ENCODE peak calls at places on chromosomes 3 and 15, in ten cellular contexts. L, I, W, J, X, Y, M, B, T and A are unnamed samples.
A peak's percentile ranks its signal among the peaks of the same experiment; 100 is the strongest.

GRCh38 chr15:48641416-48641815 is 4.1 kb downstream of the FBN1 start:
- DNase-seq in L (peak; percentile 47), I (peak; percentile 26), W (peak; percentile 40), J (no peak), X (peak; percentile 42), Y (no peak), M (peak; percentile 24), B (no peak), T (no peak), A (peak; percentile 77)

GRCh38 chr15:33094336-33094735 is 100.2 kb downstream of the FMN1 start:
- DNase-seq in L (peak; percentile 88), I (no peak), W (no peak), J (no peak), X (no peak), Y (no peak), M (no peak), B (no peak), T (no peak), A (no peak)

GRCh38 chr3:115958531-115958930 is 335.2 kb downstream of the GAP43 start:
- DNase-seq in L (no peak), I (no peak), W (no peak), J (no peak), X (no peak), Y (no peak), M (no peak), B (no peak), T (no peak), A (no peak)

GRCh38 chr3:23829242-23829934 is 23.6 kb downstream of the UBE2E1 start:
- DNase-seq in L (no peak), I (no peak), W (no peak), J (no peak), X (no peak), Y (no peak), M (no peak), B (no peak), T (no peak), A (no peak)

GRCh38 chr15:74127954-74128784 is 2.2 kb upstream of the ISLR2 start:
- DNase-seq in L (no peak), I (peak; percentile 50), W (peak; percentile 33), J (no peak), X (peak; percentile 60), Y (no peak), M (no peak), B (peak; percentile 54), T (no peak), A (peak; percentile 82)

GRCh38 chr3:163708428-163708827 is 1369.9 kb downstream of the SI start:
- DNase-seq in L (no peak), I (no peak), W (no peak), J (no peak), X (no peak), Y (no peak), M (peak; percentile 55), B (no peak), T (no peak), A (no peak)

GRCh38 chr15:52082197-52083036 is 30.2 kb downstream of the BCL2L10 start:
- DNase-seq in L (peak; percentile 33), I (no peak), W (no peak), J (no peak), X (no peak), Y (no peak), M (no peak), B (peak; percentile 26), T (no peak), A (peak; percentile 29)

GRCh38 chr3:105752791-105753415 is 115.9 kb downstream of the CBLB start:
- DNase-seq in L (no peak), I (no peak), W (peak; percentile 60), J (no peak), X (peak; percentile 52), Y (no peak), M (peak; percentile 38), B (no peak), T (peak; percentile 12), A (no peak)

GRCh38 chr15:40002295-40002694 is 36.7 kb downstream of the SRP14 start:
- DNase-seq in L (peak; percentile 65), I (peak; percentile 32), W (peak; percentile 28), J (no peak), X (no peak), Y (no peak), M (peak; percentile 18), B (no peak), T (no peak), A (no peak)

GRCh38 chr3:4849136-4849535 is 130.1 kb upstream of the BHLHE40 start:
- DNase-seq in L (no peak), I (no peak), W (no peak), J (no peak), X (no peak), Y (no peak), M (no peak), B (no peak), T (no peak), A (no peak)

GRCh38 chr3:94146455-94146854 is 83.6 kb downstream of the NSUN3 start:
- DNase-seq in L (no peak), I (peak; percentile 22), W (peak; percentile 35), J (no peak), X (no peak), Y (no peak), M (peak; percentile 43), B (no peak), T (no peak), A (no peak)

GRCh38 chr3:176354843-176355242 is 842.4 kb downstream of the TBL1XR1 start:
- DNase-seq in L (no peak), I (no peak), W (no peak), J (no peak), X (peak; percentile 4), Y (no peak), M (no peak), B (no peak), T (no peak), A (no peak)
- H3K4me3 ChIP-seq in L (no peak overlapping the region), I (no peak overlapping the region), W (no peak overlapping the region), J (no peak overlapping the region), X (no peak overlapping the region), Y (no peak overlapping the region), M (no peak overlapping the region), B (no peak overlapping the region), T (no peak overlapping the region), A (no peak overlapping the region)

GRCh38 chr3:28295819-28296364 is 52.6 kb upstream of the ZCWPW2 start:
- DNase-seq in L (peak; percentile 19), I (no peak), W (no peak), J (no peak), X (no peak), Y (no peak), M (no peak), B (no peak), T (no peak), A (no peak)
- H2AFZ ChIP-seq in L (no peak overlapping the region), I (no peak overlapping the region), W (no peak overlapping the region), J (no peak overlapping the region), X (no peak overlapping the region), Y (no peak overlapping the region), M (no peak overlapping the region), B (no peak overlapping the region), T (no peak overlapping the region), A (peak overlapping the region; percentile 54)

DNA sequence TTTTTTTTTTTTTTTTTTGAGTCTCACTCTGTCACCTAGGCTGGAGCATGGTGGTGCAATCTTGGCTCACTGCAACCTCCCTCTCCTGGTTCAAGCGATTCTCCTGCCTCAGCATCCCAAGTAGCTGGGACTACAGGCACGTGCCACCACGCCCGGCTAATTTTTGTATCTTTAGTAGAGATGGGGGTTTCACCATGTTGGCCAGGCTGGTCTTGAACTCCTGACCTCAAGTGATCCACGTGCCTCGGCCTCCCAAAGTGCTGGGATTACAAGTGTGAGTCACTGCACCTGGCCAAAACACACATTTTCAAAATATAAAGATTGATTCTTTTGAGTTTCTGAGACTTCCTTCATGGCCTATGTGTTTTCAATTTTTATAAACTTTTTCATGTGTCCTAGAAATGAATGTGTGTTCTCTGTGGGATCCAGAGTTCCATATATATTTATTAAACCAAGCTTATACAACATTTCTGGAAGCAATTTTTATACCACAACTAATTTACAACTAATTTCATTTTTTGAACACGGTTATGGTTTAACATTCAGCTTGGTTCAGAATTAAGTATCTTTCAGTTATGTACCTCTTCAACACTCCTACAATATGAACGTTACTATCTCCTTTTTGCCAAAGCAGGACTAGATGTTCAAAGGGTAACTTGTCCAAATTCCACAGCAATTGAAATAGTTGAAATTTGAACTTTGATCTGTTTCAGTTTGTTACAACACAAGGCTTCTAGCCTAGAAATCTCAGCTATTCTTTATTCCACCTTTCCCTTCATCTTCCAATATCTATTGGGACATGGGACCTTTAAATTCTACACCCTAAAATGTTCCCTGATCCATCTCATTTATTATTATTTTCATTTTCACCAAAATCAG is 1.5 kb downstream of the ACAD11 start:
- DNase-seq in L (no peak), I (no peak), W (no peak), J (no peak), X (no peak), Y (no peak), M (no peak), B (no peak), T (no peak), A (no peak)
- H3K4me3 ChIP-seq in L (no peak overlapping the region), I (peak overlapping the region; percentile 89), W (peak overlapping the region; percentile 93), J (no peak overlapping the region), X (peak overlapping the region; percentile 81), Y (no peak overlapping the region), M (peak overlapping the region; percentile 93), B (peak overlapping the region; percentile 91), T (peak overlapping the region; percentile 82), A (peak overlapping the region; percentile 95)

DNA sequence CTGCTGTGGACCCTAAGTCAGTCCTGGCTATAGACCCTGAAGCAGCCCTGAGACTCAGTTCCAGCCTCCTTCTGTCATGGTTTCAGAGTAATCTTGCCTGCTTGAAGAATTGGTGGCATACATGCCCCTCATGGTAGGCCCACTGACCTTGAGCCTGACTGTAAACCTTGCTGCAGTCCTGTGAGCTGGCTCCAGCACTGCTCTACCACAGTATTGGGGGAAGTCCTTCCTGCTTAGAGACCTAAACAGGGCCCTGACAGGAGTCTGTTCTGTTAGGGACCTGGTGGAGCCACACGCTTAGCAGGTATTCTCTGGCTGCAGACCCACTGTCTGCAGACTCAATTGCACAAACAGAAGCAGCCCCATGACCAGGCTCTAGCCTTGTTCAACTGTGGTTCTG is 47.1 kb downstream of the OXSM start:
- DNase-seq in L (no peak), I (no peak), W (no peak), J (no peak), X (no peak), Y (no peak), M (no peak), B (no peak), T (no peak), A (no peak)
- H2AFZ ChIP-seq in L (no peak overlapping the region), I (no peak overlapping the region), W (no peak overlapping the region), J (no peak overlapping the region), X (no peak overlapping the region), Y (no peak overlapping the region), M (no peak overlapping the region), B (no peak overlapping the region), T (no peak overlapping the region), A (no peak overlapping the region)

DNA sequence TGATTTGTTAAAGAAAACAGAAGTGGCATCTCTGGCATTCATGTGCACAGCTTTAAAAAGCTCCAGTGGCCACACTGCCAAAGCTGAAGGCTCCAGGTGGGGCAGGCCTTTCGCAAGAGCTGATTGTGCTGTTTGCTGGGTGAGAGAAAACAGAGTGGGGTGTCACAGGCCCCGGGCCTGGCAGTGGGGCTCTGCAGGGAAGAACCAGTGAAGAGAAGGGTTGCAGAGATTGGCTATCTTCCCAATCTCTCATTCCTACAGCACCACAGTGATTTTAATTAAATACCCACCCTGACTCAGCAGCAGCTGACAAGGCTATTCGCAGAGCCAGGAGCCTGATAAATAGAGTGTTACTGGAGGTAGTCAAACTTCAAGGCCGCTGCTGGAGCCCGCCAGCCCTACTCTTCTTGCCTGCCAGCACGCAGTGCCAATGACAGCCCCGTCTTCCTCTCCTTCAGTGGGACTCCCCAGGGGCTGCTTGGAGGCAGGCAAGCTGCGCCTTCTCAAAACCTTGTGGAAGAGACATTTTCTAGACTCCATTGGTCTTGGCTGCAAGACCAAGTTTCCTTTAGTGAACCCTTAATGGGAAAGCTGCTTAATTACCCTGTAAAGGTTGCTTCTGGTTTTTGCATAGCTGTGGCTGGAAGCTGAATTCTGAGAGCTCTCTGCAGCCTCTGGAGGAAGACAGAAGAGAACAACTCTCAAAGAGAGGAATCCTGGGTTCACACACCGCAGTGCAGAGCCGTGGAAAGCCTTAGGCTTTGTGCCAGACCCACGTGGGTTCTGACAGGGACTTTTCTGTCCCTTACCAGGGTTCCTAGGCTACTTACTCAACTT is 225.8 kb upstream of the SLCO3A1 start:
- DNase-seq in L (peak; percentile 10), I (no peak), W (peak; percentile 19), J (no peak), X (peak; percentile 47), Y (no peak), M (no peak), B (no peak), T (peak; percentile 46), A (no peak)
- H3K4me3 ChIP-seq in L (no peak overlapping the region), I (no peak overlapping the region), W (no peak overlapping the region), J (no peak overlapping the region), X (no peak overlapping the region), Y (no peak overlapping the region), M (no peak overlapping the region), B (no peak overlapping the region), T (no peak overlapping the region), A (no peak overlapping the region)